ENCODE peak calls at places on chromosome X, in six cellular contexts. I is H9, C is IMR-90, L is mesenchymal stem cell, W is trophoblast cell, H is H1. A is an unnamed sample.
A peak's percentile ranks its signal among the peaks of the same experiment; 100 is the strongest.

GRCh38 chrX:9282325-9282724 is 182.5 kb upstream of the TBL1X start:
- DNase-seq in H (no peak), L (no peak), W (no peak), I (no peak), C (no peak), A (no peak)

GRCh38 chrX:125436855-125437254 is 117.2 kb downstream of the TEX13C start:
- DNase-seq in W (no peak), I (no peak), L (peak; percentile 8), C (no peak), H (no peak), A (peak; percentile 0)

GRCh38 chrX:65903750-65904149 is 136.1 kb downstream of the VSIG4 start:
- DNase-seq in W (no peak), H (no peak), I (no peak), L (no peak), C (no peak), A (no peak)

GRCh38 chrX:68183612-68184214 is 249.6 kb downstream of the OPHN1 start:
- DNase-seq in I (no peak), L (peak; percentile 40), C (peak; percentile 51), W (no peak), H (no peak), A (no peak)

GRCh38 chrX:40102393-40103381 is 4.9 kb upstream of the BCOR start:
- DNase-seq in H (peak; percentile 54), I (peak; percentile 58), L (peak; percentile 36), W (no peak), C (no peak), A (no peak)

GRCh38 chrX:38409289-38409688 is 56.9 kb downstream of the OTC start:
- DNase-seq in H (no peak), L (no peak), I (no peak), C (no peak), W (no peak), A (no peak)

GRCh38 chrX:16585486-16586370 is 64.2 kb upstream of the S100G start:
- DNase-seq in H (no peak), I (no peak), C (no peak), W (no peak), L (no peak), A (no peak)

GRCh38 chrX:24494544-24495113 is 29.5 kb downstream of the PDK3 start:
- DNase-seq in H (no peak), I (no peak), L (peak; percentile 83), W (no peak), C (peak; percentile 80), A (no peak)

GRCh38 chrX:122941801-122942200 is 242.3 kb upstream of the GRIA3 start:
- DNase-seq in L (no peak), H (no peak), W (no peak), C (no peak), I (no peak), A (no peak)

GRCh38 chrX:20595928-20596550 is 329.3 kb upstream of the RPS6KA3 start:
- DNase-seq in C (no peak), L (peak; percentile 18), W (peak; percentile 35), H (no peak), I (peak; percentile 26), A (no peak)

GRCh38 chrX:40063555-40063954 is 34.2 kb downstream of the BCOR start:
- DNase-seq in W (no peak), C (no peak), L (no peak), H (no peak), I (no peak), A (no peak)

GRCh38 chrX:96445531-96446065 is 239.0 kb upstream of the DIAPH2 start:
- DNase-seq in L (no peak), I (no peak), C (no peak), W (peak; percentile 12), H (no peak), A (no peak)

GRCh38 chrX:118437283-118437682 is 58.3 kb upstream of the DOCK11 start:
- DNase-seq in H (no peak), W (no peak), L (no peak), I (no peak), C (no peak), A (no peak)

GRCh38 chrX:54745676-54746075 is 52.4 kb downstream of the ITIH6 start:
- DNase-seq in L (no peak), W (no peak), H (no peak), C (no peak), I (no peak), A (no peak)

GRCh38 chrX:25105251-25105650 is 89.5 kb upstream of the ARX start:
- DNase-seq in C (no peak), I (peak; percentile 32), W (no peak), L (no peak), H (peak; percentile 37), A (no peak)

GRCh38 chrX:25206761-25207160 is 191.0 kb upstream of the ARX start:
- DNase-seq in L (no peak), W (peak; percentile 9), C (peak; percentile 17), I (no peak), H (no peak), A (no peak)

GRCh38 chrX:45497290-45497689 is 296.6 kb upstream of the DIPK2B start:
- DNase-seq in H (no peak), W (no peak), L (no peak), I (no peak), C (peak; percentile 22), A (no peak)

GRCh38 chrX:80876877-80877276 is 67.2 kb upstream of the BRWD3 start:
- DNase-seq in W (no peak), H (no peak), C (peak; percentile 44), L (peak; percentile 25), I (no peak), A (peak; percentile 3)

GRCh38 chrX:119398587-119398973 is 556 bp upstream of the SLC25A43 start:
- DNase-seq in C (no peak), L (peak; percentile 24), H (no peak), W (no peak), I (no peak), A (no peak)

GRCh38 chrX:118553042-118553714 is 57.6 kb downstream of the DOCK11 start:
- DNase-seq in W (no peak), H (no peak), C (no peak), L (no peak), I (no peak), A (no peak)

GRCh38 chrX:135308345-135308855 is 880 bp upstream of the ETDC start:
- DNase-seq in W (no peak), C (no peak), L (no peak), I (no peak), H (no peak), A (no peak)

GRCh38 chrX:115690554-115691216 is 129.7 kb downstream of the PLS3 start:
- DNase-seq in W (peak; percentile 38), I (peak; percentile 83), H (peak; percentile 63), L (peak; percentile 77), C (peak; percentile 79), A (peak; percentile 70)

GRCh38 chrX:72584165-72584564 is 11.5 kb upstream of the HDAC8 start:
- DNase-seq in H (no peak), L (no peak), C (no peak), I (no peak), W (no peak), A (no peak)

GRCh38 chrX:87397103-87397886 is 120.3 kb upstream of the KLHL4 start:
- DNase-seq in H (no peak), L (peak; percentile 33), I (no peak), W (no peak), C (no peak), A (no peak)

GRCh38 chrX:17403231-17403691 is 28.3 kb downstream of the NHS start:
- DNase-seq in C (no peak), H (no peak), W (no peak), L (no peak), I (no peak), A (no peak)

GRCh38 chrX:69510914-69511513 is 6.9 kb downstream of the NALF2 start:
- DNase-seq in L (no peak), W (no peak), I (no peak), H (no peak), C (no peak), A (no peak)

DNA sequence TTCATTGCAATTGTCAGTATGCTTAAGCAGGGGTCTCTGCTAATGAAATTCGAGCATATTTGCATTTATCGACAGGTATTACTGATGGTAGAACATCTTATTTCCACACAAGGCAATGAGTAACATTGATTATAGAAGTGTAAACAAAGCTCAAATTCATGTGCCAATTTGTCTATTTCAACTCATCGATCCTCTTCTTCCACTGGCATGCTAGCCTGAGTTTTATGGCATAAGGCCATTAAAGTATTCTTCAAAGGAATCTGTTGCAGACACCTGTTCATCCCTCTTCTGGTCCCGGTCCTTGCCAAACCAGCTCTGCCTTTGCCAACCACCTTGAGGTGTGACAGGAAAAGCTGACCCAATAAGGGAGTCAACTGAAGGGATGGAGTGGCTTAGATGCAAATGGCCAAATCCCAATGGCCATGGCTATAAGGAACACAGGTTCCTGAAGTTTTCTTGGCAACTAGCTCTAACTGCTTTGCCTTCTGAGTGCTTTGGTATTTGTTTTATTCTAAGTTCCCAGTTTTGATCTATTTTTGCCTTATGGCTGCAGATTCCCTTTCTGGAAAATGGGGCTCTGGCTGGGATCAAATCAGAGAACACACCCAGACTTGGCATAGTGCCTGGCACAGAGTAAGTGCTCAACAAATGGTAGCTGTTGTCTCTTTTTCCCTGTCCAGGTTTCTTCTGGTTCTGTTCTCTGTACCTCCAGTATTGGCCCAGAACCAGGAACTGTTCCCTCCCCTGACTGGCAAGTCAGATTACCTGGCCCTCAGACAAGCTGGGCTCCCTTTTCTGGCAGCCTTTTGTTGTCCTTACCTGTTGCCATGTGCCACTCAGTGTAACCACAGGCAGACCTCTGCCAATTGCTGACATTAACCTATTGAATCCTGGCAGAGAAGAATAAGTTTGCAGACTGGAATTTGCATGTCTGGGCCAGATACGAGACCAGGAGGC is 63.1 kb downstream of the RTL9 start:
- DNase-seq in L (no peak), H (no peak), C (no peak), I (no peak), W (no peak), A (no peak)
- H4K91ac ChIP-seq in L (no peak overlapping the region), H (no peak overlapping the region), C (no peak overlapping the region), I (no peak overlapping the region), W (no peak overlapping the region), A (no peak overlapping the region)

GRCh38 chrX:150577174-150577573 is 8.8 kb downstream of the MTM1 start:
- DNase-seq in W (no peak), H (no peak), C (no peak), L (no peak), I (no peak), A (no peak)

GRCh38 chrX:150573702-150574101 is 5.3 kb downstream of the MTM1 start:
- DNase-seq in C (no peak), H (no peak), L (no peak), I (no peak), W (no peak), A (no peak)

GRCh38 chrX:150572206-150572605 is 3.8 kb downstream of the MTM1 start:
- DNase-seq in L (no peak), W (peak; percentile 47), H (no peak), I (no peak), C (no peak), A (no peak)

GRCh38 chrX:150574824-150575409 is 6.5 kb downstream of the MTM1 start:
- DNase-seq in W (no peak), C (no peak), H (no peak), L (no peak), I (no peak), A (no peak)

GRCh38 chrX:150575415-150575814 is 7.0 kb downstream of the MTM1 start:
- DNase-seq in W (peak; percentile 79), H (no peak), L (no peak), I (no peak), C (peak; percentile 33), A (no peak)
- H3K27ac ChIP-seq in W (no peak overlapping the region), H (no peak overlapping the region), L (no peak overlapping the region), I (no peak overlapping the region), C (no peak overlapping the region), A (no peak overlapping the region)

GRCh38 chrX:21678059-21678458 is 19.9 kb upstream of the KLHL34 start:
- DNase-seq in C (no peak), H (no peak), L (no peak), I (no peak), W (no peak), A (no peak)
- H4K91ac ChIP-seq in C (no peak overlapping the region), H (no peak overlapping the region), L (no peak overlapping the region), I (no peak overlapping the region), W (no peak overlapping the region), A (no peak overlapping the region)

GRCh38 chrX:13167444-13168207 is 123.2 kb upstream of the FAM9C start:
- DNase-seq in H (no peak), L (peak; percentile 33), W (no peak), C (peak; percentile 22), I (no peak), A (no peak)
- H3K27ac ChIP-seq in H (no peak overlapping the region), L (no peak overlapping the region), W (peak overlapping the region; percentile 34), C (no peak overlapping the region), I (no peak overlapping the region), A (peak overlapping the region; percentile 64)

A was measured in neuronal stem cell.